ENCODE peak calls at places on chromosomes 1 and 21, in six cellular contexts. One of them, this sample, is unnamed.

GRCh38 chr21:46051379-46051770 is 46.5 kb upstream of the COL6A2 start:
- DNase-seq in right atrium auricular region: peak; percentile 52
- DNase-seq in body of pancreas: no peak
- DNase-seq in RWPE1: no peak
- DNase-seq in mesenchymal stem cell: no peak
- DNase-seq in PC-3: no peak
- DNase-seq in this sample: no peak

GRCh38 chr1:80054129-80054528 is 1047.6 kb upstream of the ADGRL4 start:
- DNase-seq in RWPE1: peak; percentile 79
- DNase-seq in body of pancreas: peak; percentile 16
- DNase-seq in PC-3: peak; percentile 98
- DNase-seq in mesenchymal stem cell: peak; percentile 77
- DNase-seq in right atrium auricular region: no peak
- DNase-seq in this sample: no peak

GRCh38 chr1:2862441-2863148 is 61.1 kb upstream of the TTC34 start:
- DNase-seq in mesenchymal stem cell: no peak
- DNase-seq in body of pancreas: no peak
- DNase-seq in right atrium auricular region: no peak
- DNase-seq in RWPE1: no peak
- DNase-seq in PC-3: no peak
- DNase-seq in this sample: no peak

GRCh38 chr1:31796707-31797106 is 19.1 kb downstream of the SPOCD1 start:
- DNase-seq in body of pancreas: no peak
- DNase-seq in right atrium auricular region: no peak
- DNase-seq in PC-3: no peak
- DNase-seq in RWPE1: no peak
- DNase-seq in mesenchymal stem cell: no peak
- DNase-seq in this sample: no peak

GRCh38 chr21:45386728-45387371 is 18.1 kb upstream of the COL18A1 start:
- DNase-seq in right atrium auricular region: peak; percentile 80
- DNase-seq in RWPE1: no peak
- DNase-seq in body of pancreas: peak; percentile 51
- DNase-seq in mesenchymal stem cell: peak; percentile 97
- DNase-seq in PC-3: peak; percentile 75
- DNase-seq in this sample: no peak

GRCh38 chr1:164660415-164661174 is 101.6 kb downstream of the PBX1 start:
- DNase-seq in right atrium auricular region: no peak
- DNase-seq in RWPE1: no peak
- DNase-seq in body of pancreas: peak; percentile 69
- DNase-seq in PC-3: peak; percentile 70
- DNase-seq in mesenchymal stem cell: peak; percentile 69
- DNase-seq in this sample: no peak

GRCh38 chr1:44460107-44460885 is 55.2 kb downstream of the RNF220 start:
- DNase-seq in body of pancreas: no peak
- DNase-seq in RWPE1: no peak
- DNase-seq in PC-3: no peak
- DNase-seq in mesenchymal stem cell: no peak
- DNase-seq in right atrium auricular region: no peak
- DNase-seq in this sample: no peak

GRCh38 chr1:224846119-224846907 is 83.2 kb upstream of the DNAH14 start:
- DNase-seq in right atrium auricular region: no peak
- DNase-seq in mesenchymal stem cell: no peak
- DNase-seq in RWPE1: no peak
- DNase-seq in body of pancreas: no peak
- DNase-seq in PC-3: no peak
- DNase-seq in this sample: no peak

GRCh38 chr1:202861420-202862121 is 27.4 kb downstream of the RABIF start:
- DNase-seq in PC-3: peak; percentile 97
- DNase-seq in right atrium auricular region: peak; percentile 94
- DNase-seq in mesenchymal stem cell: peak; percentile 95
- DNase-seq in body of pancreas: peak; percentile 85
- DNase-seq in RWPE1: peak; percentile 97
- DNase-seq in this sample: peak; percentile 82

GRCh38 chr1:230572121-230573083 is 69.9 kb upstream of the COG2 start:
- DNase-seq in right atrium auricular region: no peak
- DNase-seq in PC-3: no peak
- DNase-seq in RWPE1: no peak
- DNase-seq in mesenchymal stem cell: peak; percentile 32
- DNase-seq in body of pancreas: peak; percentile 21
- DNase-seq in this sample: no peak

GRCh38 chr21:46397211-46397905 is 61.3 kb upstream of the DIP2A start:
- DNase-seq in right atrium auricular region: no peak
- DNase-seq in body of pancreas: no peak
- DNase-seq in mesenchymal stem cell: no peak
- DNase-seq in RWPE1: no peak
- DNase-seq in PC-3: no peak
- DNase-seq in this sample: no peak

GRCh38 chr1:229011022-229011421 is 259.9 kb upstream of the RAB4A start:
- DNase-seq in mesenchymal stem cell: peak; percentile 39
- DNase-seq in right atrium auricular region: no peak
- DNase-seq in RWPE1: no peak
- DNase-seq in PC-3: no peak
- DNase-seq in body of pancreas: no peak
- DNase-seq in this sample: no peak

GRCh38 chr21:25515484-25516405 is 91.5 kb downstream of the MRPL39 start:
- DNase-seq in body of pancreas: no peak
- DNase-seq in RWPE1: no peak
- DNase-seq in mesenchymal stem cell: no peak
- DNase-seq in right atrium auricular region: no peak
- DNase-seq in PC-3: peak; percentile 11
- DNase-seq in this sample: no peak

GRCh38 chr1:116489231-116489697 is 81.6 kb downstream of the CD58 start:
- DNase-seq in body of pancreas: peak; percentile 74
- DNase-seq in mesenchymal stem cell: no peak
- DNase-seq in RWPE1: no peak
- DNase-seq in PC-3: peak; percentile 95
- DNase-seq in right atrium auricular region: no peak
- DNase-seq in this sample: peak; percentile 41

GRCh38 chr1:175313672-175314225 is 121.2 kb upstream of the KIAA0040 start:
- DNase-seq in PC-3: no peak
- DNase-seq in right atrium auricular region: no peak
- DNase-seq in mesenchymal stem cell: no peak
- DNase-seq in RWPE1: no peak
- DNase-seq in body of pancreas: no peak
- DNase-seq in this sample: no peak

GRCh38 chr1:160377585-160378206 is 10.8 kb downstream of the NHLH1 start:
- DNase-seq in RWPE1: no peak
- DNase-seq in body of pancreas: no peak
- DNase-seq in mesenchymal stem cell: peak; percentile 50
- DNase-seq in right atrium auricular region: peak; percentile 23
- DNase-seq in PC-3: peak; percentile 61
- DNase-seq in this sample: no peak

GRCh38 chr1:236083650-236084385 is 18.9 kb upstream of the NID1 start:
- DNase-seq in PC-3: no peak
- DNase-seq in body of pancreas: no peak
- DNase-seq in right atrium auricular region: no peak
- DNase-seq in RWPE1: peak; percentile 71
- DNase-seq in mesenchymal stem cell: peak; percentile 83
- DNase-seq in this sample: no peak

GRCh38 chr1:150981177-150981804 is 801 bp upstream of the ANXA9 start:
- DNase-seq in PC-3: peak; percentile 54
- DNase-seq in right atrium auricular region: no peak
- DNase-seq in mesenchymal stem cell: no peak
- DNase-seq in RWPE1: no peak
- DNase-seq in body of pancreas: peak; percentile 72
- DNase-seq in this sample: no peak

GRCh38 chr1:54567961-54568360 is 19.9 kb downstream of the ACOT11 start:
- DNase-seq in body of pancreas: no peak
- DNase-seq in PC-3: no peak
- DNase-seq in RWPE1: peak; percentile 50
- DNase-seq in mesenchymal stem cell: peak; percentile 62
- DNase-seq in right atrium auricular region: no peak
- DNase-seq in this sample: no peak

DNA sequence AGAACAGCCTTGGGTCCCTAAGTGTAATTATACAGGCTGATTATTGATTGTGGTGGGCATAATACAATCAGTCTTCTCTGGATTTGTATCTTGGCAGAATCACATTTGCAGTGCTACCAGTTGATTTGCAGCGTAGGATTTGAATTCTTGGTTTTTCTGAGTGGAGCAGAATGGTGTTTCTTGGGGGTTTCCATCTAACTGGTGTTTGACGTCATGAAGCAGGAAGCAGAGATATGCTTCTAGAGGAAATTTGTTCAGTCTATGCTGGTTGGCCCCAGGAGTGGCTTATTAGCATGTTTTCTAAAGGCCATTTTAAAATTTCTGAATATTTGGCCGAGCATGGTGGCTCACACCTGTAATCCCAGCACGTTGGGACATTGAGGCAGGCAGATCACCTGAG is 3.4 kb downstream of the CTTNBP2NL start:
- DNase-seq in mesenchymal stem cell: no peak
- DNase-seq in body of pancreas: no peak
- DNase-seq in PC-3: no peak
- DNase-seq in right atrium auricular region: no peak
- DNase-seq in RWPE1: no peak
- DNase-seq in this sample: no peak
- H3K27ac ChIP-seq in mesenchymal stem cell: no peak overlapping the region
- H3K27ac ChIP-seq in body of pancreas: no peak overlapping the region
- H3K27ac ChIP-seq in PC-3: no peak overlapping the region
- H3K27ac ChIP-seq in right atrium auricular region: no peak overlapping the region
- H3K27ac ChIP-seq in RWPE1: no peak overlapping the region
- H3K27ac ChIP-seq in this sample: no peak overlapping the region

GRCh38 chr21:42230636-42231035 is 11.7 kb downstream of the ABCG1 start:
- DNase-seq in mesenchymal stem cell: no peak
- DNase-seq in body of pancreas: no peak
- DNase-seq in right atrium auricular region: no peak
- DNase-seq in PC-3: no peak
- DNase-seq in RWPE1: no peak
- DNase-seq in this sample: no peak

GRCh38 chr21:42231761-42232160 is 12.8 kb downstream of the ABCG1 start:
- DNase-seq in body of pancreas: no peak
- DNase-seq in PC-3: no peak
- DNase-seq in RWPE1: no peak
- DNase-seq in mesenchymal stem cell: no peak
- DNase-seq in right atrium auricular region: no peak
- DNase-seq in this sample: no peak

GRCh38 chr21:42229676-42230075 is 10.7 kb downstream of the ABCG1 start:
- DNase-seq in mesenchymal stem cell: no peak
- DNase-seq in PC-3: no peak
- DNase-seq in right atrium auricular region: no peak
- DNase-seq in body of pancreas: no peak
- DNase-seq in RWPE1: no peak
- DNase-seq in this sample: no peak

GRCh38 chr21:42227909-42228708 is 9.2 kb downstream of the ABCG1 start:
- DNase-seq in mesenchymal stem cell: peak; percentile 92
- DNase-seq in PC-3: peak; percentile 79
- DNase-seq in RWPE1: peak; percentile 96
- DNase-seq in right atrium auricular region: peak; percentile 96
- DNase-seq in body of pancreas: peak; percentile 65
- DNase-seq in this sample: peak; percentile 64

DNA sequence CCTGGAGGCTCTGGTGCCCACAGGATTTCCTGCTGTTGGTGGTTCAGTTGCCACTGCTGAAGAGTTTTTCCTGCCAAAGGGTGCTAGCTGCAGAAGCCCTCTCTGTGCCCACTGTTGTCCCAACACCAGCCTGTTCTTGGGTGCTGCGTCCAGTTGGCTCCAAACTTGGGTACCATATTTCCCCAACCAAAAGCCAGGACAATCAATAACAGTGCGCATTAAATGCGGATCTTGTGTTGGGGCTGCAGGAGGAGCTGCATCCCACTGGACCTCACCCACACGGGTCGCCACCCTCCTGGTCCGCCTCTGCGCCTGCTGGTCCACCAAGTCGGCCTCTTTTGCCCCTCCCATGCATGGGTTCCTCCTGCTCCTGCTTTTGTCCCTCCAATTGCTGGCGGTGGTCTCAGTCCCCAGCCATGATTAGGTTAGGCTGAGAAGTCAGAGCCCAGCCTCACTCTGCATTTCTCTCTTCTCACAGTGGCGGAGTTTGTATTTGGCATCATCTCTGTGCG is 9.8 kb downstream of the ABCG1 start:
- DNase-seq in RWPE1: no peak
- DNase-seq in mesenchymal stem cell: no peak
- DNase-seq in PC-3: no peak
- DNase-seq in right atrium auricular region: no peak
- DNase-seq in body of pancreas: peak; percentile 6
- DNase-seq in this sample: no peak
- H3K27ac ChIP-seq in RWPE1: peak overlapping the region; percentile 90
- H3K27ac ChIP-seq in mesenchymal stem cell: no peak overlapping the region
- H3K27ac ChIP-seq in PC-3: no peak overlapping the region
- H3K27ac ChIP-seq in right atrium auricular region: peak overlapping the region; percentile 69
- H3K27ac ChIP-seq in body of pancreas: peak overlapping the region; percentile 63
- H3K27ac ChIP-seq in this sample: peak overlapping the region; percentile 67

DNA sequence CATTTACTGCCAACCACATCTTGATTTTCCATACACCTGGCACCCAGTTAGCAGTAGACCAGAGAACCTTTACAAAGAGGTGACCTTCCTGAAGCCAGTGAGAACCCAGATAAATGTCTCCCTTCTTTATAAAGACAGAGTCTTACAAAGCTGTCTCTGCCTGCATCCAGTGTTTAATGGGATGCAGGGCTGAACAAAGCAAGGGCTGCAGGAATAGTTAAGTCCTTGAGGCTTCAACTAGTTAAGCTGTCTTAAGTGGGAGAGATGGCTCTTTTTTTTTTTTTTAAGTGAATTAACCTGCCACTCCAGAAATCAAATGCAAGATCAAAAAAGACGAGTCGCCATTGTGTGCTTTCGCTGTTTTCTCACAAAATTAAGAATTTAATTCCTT is 1.5 kb downstream of the AHCYL1 start:
- DNase-seq in body of pancreas: no peak
- DNase-seq in right atrium auricular region: no peak
- DNase-seq in PC-3: no peak
- DNase-seq in mesenchymal stem cell: no peak
- DNase-seq in RWPE1: no peak
- DNase-seq in this sample: no peak
- H3K27ac ChIP-seq in body of pancreas: peak overlapping the region; percentile 97
- H3K27ac ChIP-seq in right atrium auricular region: peak overlapping the region; percentile 97
- H3K27ac ChIP-seq in PC-3: no peak overlapping the region
- H3K27ac ChIP-seq in mesenchymal stem cell: no peak overlapping the region
- H3K27ac ChIP-seq in RWPE1: no peak overlapping the region
- H3K27ac ChIP-seq in this sample: peak overlapping the region; percentile 96

DNA sequence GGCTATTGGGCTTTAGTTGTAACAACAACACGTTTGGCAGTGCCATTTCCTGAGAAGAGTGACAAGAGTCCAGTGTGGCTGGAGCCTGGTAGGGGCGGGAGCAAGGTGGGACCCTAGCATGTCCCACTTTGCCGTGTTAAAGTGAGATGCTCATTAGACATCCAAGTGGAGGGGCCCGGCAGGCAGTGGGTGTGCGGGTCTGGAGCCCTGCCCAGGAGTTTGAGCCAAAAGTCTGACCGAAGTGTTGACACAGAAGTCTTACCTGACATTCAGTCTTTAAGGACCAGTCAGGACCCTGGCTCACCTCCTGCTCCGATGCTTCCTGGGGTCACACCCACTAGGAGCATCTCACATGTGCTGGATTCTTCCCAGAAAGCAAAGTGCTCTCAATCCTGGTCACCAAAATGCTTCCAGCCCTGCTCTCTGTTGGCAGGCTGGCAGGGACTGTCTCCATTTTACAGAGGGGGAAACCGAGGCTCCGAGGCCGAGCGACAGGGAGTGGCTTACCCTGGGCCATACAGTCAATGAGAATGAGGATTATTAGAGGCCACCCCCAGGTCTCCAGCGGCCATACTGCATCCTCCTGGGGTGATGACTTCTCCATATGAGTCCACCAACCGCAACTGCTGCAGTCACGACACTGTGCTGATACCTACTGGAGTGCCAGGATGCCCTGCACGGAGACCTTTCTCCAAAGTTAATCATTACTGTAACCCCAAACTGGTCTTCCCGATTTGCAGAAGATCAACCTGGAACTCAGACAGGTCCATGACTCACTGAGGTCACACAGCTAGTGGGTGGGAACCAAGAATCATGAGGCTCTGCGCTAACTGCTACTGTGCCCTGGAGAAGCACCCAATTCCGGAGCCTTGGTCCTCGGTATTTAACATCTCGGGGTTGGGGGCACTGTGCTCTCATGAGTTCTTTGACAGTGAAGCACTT is 112.7 kb downstream of the PRDM2 start:
- DNase-seq in RWPE1: no peak
- DNase-seq in PC-3: peak; percentile 46
- DNase-seq in body of pancreas: peak; percentile 46
- DNase-seq in right atrium auricular region: no peak
- DNase-seq in mesenchymal stem cell: no peak
- DNase-seq in this sample: no peak
- H3K27ac ChIP-seq in RWPE1: no peak overlapping the region
- H3K27ac ChIP-seq in PC-3: no peak overlapping the region
- H3K27ac ChIP-seq in body of pancreas: no peak overlapping the region
- H3K27ac ChIP-seq in right atrium auricular region: no peak overlapping the region
- H3K27ac ChIP-seq in mesenchymal stem cell: no peak overlapping the region
- H3K27ac ChIP-seq in this sample: no peak overlapping the region

This sample was measured in substantia nigra.